ENCODE peak calls at places on chromosome 21, in eight cellular contexts. One of them, this sample, is unnamed.

GRCh38 chr21:35840197-35840799 is 220.0 kb downstream of the SETD4 start:
- DNase-seq in cardiac fibroblast: peak; percentile 93
- DNase-seq in thoracic aorta: peak; percentile 17
- DNase-seq in natural killer cell: peak; percentile 20
- DNase-seq in cardiac muscle cell: peak; percentile 93
- DNase-seq in mammary epithelial cell: peak; percentile 59
- DNase-seq in upper lobe of left lung: no peak
- DNase-seq in WTC11: peak; percentile 45
- DNase-seq in this sample: no peak

GRCh38 chr21:36297938-36298572 is 21.9 kb upstream of the MORC3 start:
- DNase-seq in cardiac fibroblast: peak; percentile 17
- DNase-seq in mammary epithelial cell: peak; percentile 70
- DNase-seq in thoracic aorta: no peak
- DNase-seq in upper lobe of left lung: no peak
- DNase-seq in cardiac muscle cell: no peak
- DNase-seq in natural killer cell: peak; percentile 64
- DNase-seq in WTC11: no peak
- DNase-seq in this sample: no peak

GRCh38 chr21:38806942-38807284 is 1.2 kb downstream of the ETS2 start:
- DNase-seq in mammary epithelial cell: no peak
- DNase-seq in cardiac fibroblast: no peak
- DNase-seq in WTC11: no peak
- DNase-seq in cardiac muscle cell: no peak
- DNase-seq in upper lobe of left lung: no peak
- DNase-seq in thoracic aorta: no peak
- DNase-seq in natural killer cell: no peak
- DNase-seq in this sample: no peak

GRCh38 chr21:32940079-32941014 is 85.4 kb upstream of the OLIG2 start:
- DNase-seq in cardiac muscle cell: peak; percentile 69
- DNase-seq in natural killer cell: no peak
- DNase-seq in thoracic aorta: no peak
- DNase-seq in cardiac fibroblast: peak; percentile 65
- DNase-seq in mammary epithelial cell: peak; percentile 26
- DNase-seq in upper lobe of left lung: no peak
- DNase-seq in WTC11: peak; percentile 41
- DNase-seq in this sample: no peak

GRCh38 chr21:34722684-34723300 is 54.0 kb downstream of the CLIC6 start:
- DNase-seq in cardiac muscle cell: no peak
- DNase-seq in thoracic aorta: no peak
- DNase-seq in WTC11: peak; percentile 76
- DNase-seq in upper lobe of left lung: no peak
- DNase-seq in natural killer cell: peak; percentile 21
- DNase-seq in mammary epithelial cell: no peak
- DNase-seq in cardiac fibroblast: no peak
- DNase-seq in this sample: no peak

GRCh38 chr21:36097427-36098230 is 27.8 kb downstream of the CBR1 start:
- DNase-seq in cardiac fibroblast: no peak
- DNase-seq in mammary epithelial cell: no peak
- DNase-seq in cardiac muscle cell: no peak
- DNase-seq in upper lobe of left lung: no peak
- DNase-seq in WTC11: no peak
- DNase-seq in natural killer cell: no peak
- DNase-seq in thoracic aorta: no peak
- DNase-seq in this sample: no peak

GRCh38 chr21:15243356-15243755 is 178.6 kb upstream of the NRIP1 start:
- DNase-seq in cardiac fibroblast: no peak
- DNase-seq in upper lobe of left lung: no peak
- DNase-seq in thoracic aorta: no peak
- DNase-seq in mammary epithelial cell: no peak
- DNase-seq in cardiac muscle cell: no peak
- DNase-seq in natural killer cell: no peak
- DNase-seq in WTC11: no peak
- DNase-seq in this sample: no peak

GRCh38 chr21:14466715-14467114 is 79.4 kb downstream of the SAMSN1 start:
- DNase-seq in cardiac fibroblast: no peak
- DNase-seq in mammary epithelial cell: no peak
- DNase-seq in thoracic aorta: no peak
- DNase-seq in natural killer cell: no peak
- DNase-seq in upper lobe of left lung: no peak
- DNase-seq in WTC11: no peak
- DNase-seq in cardiac muscle cell: no peak
- DNase-seq in this sample: no peak

GRCh38 chr21:39185157-39185556 is 1.9 kb upstream of the PSMG1 start:
- DNase-seq in upper lobe of left lung: no peak
- DNase-seq in cardiac muscle cell: no peak
- DNase-seq in mammary epithelial cell: no peak
- DNase-seq in thoracic aorta: no peak
- DNase-seq in WTC11: no peak
- DNase-seq in natural killer cell: no peak
- DNase-seq in cardiac fibroblast: no peak
- DNase-seq in this sample: no peak

GRCh38 chr21:31530918-31531705 is 128.4 kb upstream of the SOD1 start:
- DNase-seq in cardiac fibroblast: no peak
- DNase-seq in cardiac muscle cell: no peak
- DNase-seq in mammary epithelial cell: no peak
- DNase-seq in natural killer cell: no peak
- DNase-seq in thoracic aorta: no peak
- DNase-seq in upper lobe of left lung: no peak
- DNase-seq in WTC11: no peak
- DNase-seq in this sample: no peak

GRCh38 chr21:38816400-38816973 is 10.8 kb downstream of the ETS2 start:
- DNase-seq in WTC11: no peak
- DNase-seq in cardiac fibroblast: no peak
- DNase-seq in cardiac muscle cell: no peak
- DNase-seq in natural killer cell: no peak
- DNase-seq in mammary epithelial cell: no peak
- DNase-seq in thoracic aorta: no peak
- DNase-seq in upper lobe of left lung: no peak
- DNase-seq in this sample: no peak

GRCh38 chr21:15943009-15943666 is 213.4 kb downstream of the USP25 start:
- DNase-seq in thoracic aorta: no peak
- DNase-seq in natural killer cell: no peak
- DNase-seq in cardiac muscle cell: peak; percentile 6
- DNase-seq in WTC11: no peak
- DNase-seq in cardiac fibroblast: peak; percentile 5
- DNase-seq in mammary epithelial cell: peak; percentile 40
- DNase-seq in upper lobe of left lung: no peak
- DNase-seq in this sample: no peak

GRCh38 chr21:38997756-38998155 is 185.5 kb downstream of the PSMG1 start:
- DNase-seq in WTC11: no peak
- DNase-seq in cardiac muscle cell: no peak
- DNase-seq in cardiac fibroblast: no peak
- DNase-seq in mammary epithelial cell: no peak
- DNase-seq in natural killer cell: no peak
- DNase-seq in thoracic aorta: no peak
- DNase-seq in upper lobe of left lung: no peak
- DNase-seq in this sample: no peak

GRCh38 chr21:27362249-27362648 is 395.4 kb upstream of the ADAMTS5 start:
- DNase-seq in natural killer cell: no peak
- DNase-seq in thoracic aorta: no peak
- DNase-seq in upper lobe of left lung: no peak
- DNase-seq in mammary epithelial cell: peak; percentile 11
- DNase-seq in cardiac fibroblast: peak; percentile 29
- DNase-seq in cardiac muscle cell: peak; percentile 30
- DNase-seq in WTC11: no peak
- DNase-seq in this sample: no peak

GRCh38 chr21:39911792-39912191 is 44.6 kb downstream of the PCP4 start:
- DNase-seq in cardiac muscle cell: no peak
- DNase-seq in thoracic aorta: no peak
- DNase-seq in mammary epithelial cell: no peak
- DNase-seq in upper lobe of left lung: no peak
- DNase-seq in cardiac fibroblast: no peak
- DNase-seq in WTC11: no peak
- DNase-seq in natural killer cell: no peak
- DNase-seq in this sample: no peak

GRCh38 chr21:32475162-32475812 is 62.8 kb downstream of the EVA1C start:
- DNase-seq in natural killer cell: no peak
- DNase-seq in cardiac fibroblast: peak; percentile 88
- DNase-seq in mammary epithelial cell: no peak
- DNase-seq in WTC11: no peak
- DNase-seq in cardiac muscle cell: peak; percentile 87
- DNase-seq in thoracic aorta: no peak
- DNase-seq in upper lobe of left lung: no peak
- DNase-seq in this sample: no peak

GRCh38 chr21:15682182-15682895 is 47.4 kb upstream of the USP25 start:
- DNase-seq in cardiac fibroblast: peak; percentile 82
- DNase-seq in thoracic aorta: no peak
- DNase-seq in mammary epithelial cell: peak; percentile 49
- DNase-seq in WTC11: no peak
- DNase-seq in natural killer cell: no peak
- DNase-seq in upper lobe of left lung: no peak
- DNase-seq in cardiac muscle cell: peak; percentile 87
- DNase-seq in this sample: no peak

GRCh38 chr21:36265431-36265830 is 54.6 kb upstream of the MORC3 start:
- DNase-seq in natural killer cell: no peak
- DNase-seq in mammary epithelial cell: no peak
- DNase-seq in cardiac fibroblast: no peak
- DNase-seq in upper lobe of left lung: no peak
- DNase-seq in WTC11: no peak
- DNase-seq in thoracic aorta: no peak
- DNase-seq in cardiac muscle cell: no peak
- DNase-seq in this sample: no peak

GRCh38 chr21:20507783-20508182 is 490.4 kb upstream of the NCAM2 start:
- DNase-seq in WTC11: no peak
- DNase-seq in cardiac fibroblast: no peak
- DNase-seq in natural killer cell: no peak
- DNase-seq in thoracic aorta: no peak
- DNase-seq in upper lobe of left lung: peak; percentile 48
- DNase-seq in mammary epithelial cell: no peak
- DNase-seq in cardiac muscle cell: no peak
- DNase-seq in this sample: no peak

GRCh38 chr21:41411449-41412089 is 14.5 kb upstream of the MX1 start:
- DNase-seq in cardiac fibroblast: peak; percentile 14
- DNase-seq in natural killer cell: no peak
- DNase-seq in cardiac muscle cell: peak; percentile 25
- DNase-seq in thoracic aorta: no peak
- DNase-seq in mammary epithelial cell: peak; percentile 7
- DNase-seq in WTC11: no peak
- DNase-seq in upper lobe of left lung: no peak
- DNase-seq in this sample: no peak
- TF ChIP-seq CTCF in cardiac fibroblast: no peak
- TF ChIP-seq CTCF in natural killer cell: no peak
- TF ChIP-seq CTCF in cardiac muscle cell: peak; percentile 16
- TF ChIP-seq CTCF in thoracic aorta: no peak
- TF ChIP-seq CTCF in mammary epithelial cell: peak; percentile 30
- TF ChIP-seq CTCF in WTC11: no peak
- TF ChIP-seq CTCF in upper lobe of left lung: no peak
- TF ChIP-seq CTCF in this sample: peak; percentile 43

GRCh38 chr21:37746849-37747248 is 169.4 kb downstream of the KCNJ6 start:
- DNase-seq in WTC11: no peak
- DNase-seq in cardiac muscle cell: no peak
- DNase-seq in mammary epithelial cell: no peak
- DNase-seq in upper lobe of left lung: no peak
- DNase-seq in thoracic aorta: no peak
- DNase-seq in natural killer cell: no peak
- DNase-seq in cardiac fibroblast: no peak
- DNase-seq in this sample: no peak
- TF ChIP-seq CTCF in WTC11: no peak
- TF ChIP-seq CTCF in cardiac muscle cell: peak; percentile 10
- TF ChIP-seq CTCF in mammary epithelial cell: no peak
- TF ChIP-seq CTCF in upper lobe of left lung: no peak
- TF ChIP-seq CTCF in thoracic aorta: no peak
- TF ChIP-seq CTCF in natural killer cell: no peak
- TF ChIP-seq CTCF in cardiac fibroblast: no peak
- TF ChIP-seq CTCF in this sample: peak; percentile 14

GRCh38 chr21:41924355-41924754 is 29.5 kb downstream of the C2CD2 start:
- DNase-seq in cardiac muscle cell: no peak
- DNase-seq in mammary epithelial cell: no peak
- DNase-seq in upper lobe of left lung: no peak
- DNase-seq in thoracic aorta: no peak
- DNase-seq in cardiac fibroblast: no peak
- DNase-seq in WTC11: no peak
- DNase-seq in natural killer cell: no peak
- DNase-seq in this sample: no peak

GRCh38 chr21:41927727-41928409 is 25.9 kb downstream of the C2CD2 start:
- DNase-seq in WTC11: no peak
- DNase-seq in thoracic aorta: no peak
- DNase-seq in natural killer cell: peak; percentile 22
- DNase-seq in mammary epithelial cell: no peak
- DNase-seq in upper lobe of left lung: no peak
- DNase-seq in cardiac fibroblast: no peak
- DNase-seq in cardiac muscle cell: no peak
- DNase-seq in this sample: no peak

GRCh38 chr21:41926068-41926806 is 27.6 kb downstream of the C2CD2 start:
- DNase-seq in WTC11: peak; percentile 30
- DNase-seq in mammary epithelial cell: peak; percentile 52
- DNase-seq in upper lobe of left lung: no peak
- DNase-seq in thoracic aorta: no peak
- DNase-seq in cardiac fibroblast: peak; percentile 65
- DNase-seq in cardiac muscle cell: peak; percentile 64
- DNase-seq in natural killer cell: peak; percentile 21
- DNase-seq in this sample: no peak

GRCh38 chr21:41928621-41929220 is 25.1 kb downstream of the C2CD2 start:
- DNase-seq in upper lobe of left lung: no peak
- DNase-seq in natural killer cell: peak; percentile 24
- DNase-seq in mammary epithelial cell: no peak
- DNase-seq in WTC11: no peak
- DNase-seq in thoracic aorta: no peak
- DNase-seq in cardiac muscle cell: no peak
- DNase-seq in cardiac fibroblast: no peak
- DNase-seq in this sample: no peak

DNA sequence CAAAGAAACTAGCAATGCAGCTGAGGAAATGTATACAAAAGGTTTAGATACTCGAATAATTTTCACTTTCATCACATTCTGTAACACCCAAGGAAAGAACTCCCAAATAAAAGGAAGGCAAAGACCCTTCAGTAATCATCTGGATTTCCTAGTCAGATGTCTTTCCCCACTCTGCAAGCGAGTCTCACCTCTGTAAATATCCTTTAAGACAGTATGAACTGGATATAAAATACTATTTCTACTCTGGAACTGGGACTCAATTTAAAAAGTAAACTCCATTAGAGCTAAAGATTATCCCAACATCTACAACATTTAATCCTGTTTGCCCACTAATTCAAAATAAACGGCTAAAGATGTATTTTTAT is 27.0 kb downstream of the C2CD2 start:
- DNase-seq in mammary epithelial cell: no peak
- DNase-seq in upper lobe of left lung: no peak
- DNase-seq in thoracic aorta: no peak
- DNase-seq in cardiac muscle cell: no peak
- DNase-seq in WTC11: no peak
- DNase-seq in cardiac fibroblast: no peak
- DNase-seq in natural killer cell: no peak
- DNase-seq in this sample: no peak
- TF ChIP-seq CTCF in mammary epithelial cell: no peak
- TF ChIP-seq CTCF in upper lobe of left lung: no peak
- TF ChIP-seq CTCF in thoracic aorta: no peak
- TF ChIP-seq CTCF in cardiac muscle cell: no peak
- TF ChIP-seq CTCF in WTC11: no peak
- TF ChIP-seq CTCF in cardiac fibroblast: no peak
- TF ChIP-seq CTCF in natural killer cell: no peak
- TF ChIP-seq CTCF in this sample: no peak

DNA sequence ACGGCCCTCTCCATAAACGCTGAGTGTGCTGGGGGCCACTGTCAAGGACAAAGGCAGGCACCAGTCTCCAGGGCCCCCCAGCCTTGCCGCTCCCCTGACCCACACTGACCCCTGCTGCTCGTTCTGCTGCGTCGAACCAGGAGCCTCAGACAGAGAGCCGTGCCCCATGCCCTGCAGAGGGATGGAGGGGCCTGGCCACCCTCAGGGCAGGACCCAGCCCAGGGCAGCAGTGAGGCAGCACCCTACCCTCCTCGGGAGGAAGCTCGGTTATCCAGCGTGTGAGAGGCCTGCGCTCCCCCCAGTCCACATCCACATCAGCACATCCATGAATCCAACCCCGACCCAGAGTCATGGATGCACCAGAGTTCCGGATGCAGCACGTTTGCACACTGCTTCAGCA is 15.1 kb downstream of the WDR4 start:
- DNase-seq in thoracic aorta: no peak
- DNase-seq in cardiac muscle cell: no peak
- DNase-seq in WTC11: no peak
- DNase-seq in upper lobe of left lung: peak; percentile 63
- DNase-seq in cardiac fibroblast: no peak
- DNase-seq in natural killer cell: no peak
- DNase-seq in mammary epithelial cell: no peak
- DNase-seq in this sample: no peak
- TF ChIP-seq CTCF in thoracic aorta: no peak
- TF ChIP-seq CTCF in cardiac muscle cell: no peak
- TF ChIP-seq CTCF in WTC11: no peak
- TF ChIP-seq CTCF in upper lobe of left lung: no peak
- TF ChIP-seq CTCF in cardiac fibroblast: no peak
- TF ChIP-seq CTCF in natural killer cell: no peak
- TF ChIP-seq CTCF in mammary epithelial cell: no peak
- TF ChIP-seq CTCF in this sample: no peak